ENCODE peak calls at places on chromosome 20, in six cellular contexts. N is right lobe of liver, X is cardiac fibroblast, O is thoracic aorta, D is OCI-LY7, A is MM.1S. G is an unnamed sample.

GRCh38 chr20:34452281-34452982 is 63.8 kb upstream of the DYNLRB1 start:
- DNase-seq in N (no peak), X (no peak), O (no peak), D (no peak), A (no peak), G (no peak)

GRCh38 chr20:57047281-57048026 is 219.0 kb downstream of the BMP7 start:
- DNase-seq in N (no peak), X (no peak), O (no peak), D (peak), A (peak), G (no peak)

GRCh38 chr20:22341508-22341907 is 242.9 kb downstream of the FOXA2 start:
- DNase-seq in N (no peak), X (no peak), O (no peak), D (no peak), A (no peak), G (no peak)

GRCh38 chr20:63441136-63441776 is 31.2 kb downstream of the KCNQ2 start:
- DNase-seq in N (no peak), X (no peak), O (no peak), D (no peak), A (no peak), G (peak)

GRCh38 chr20:5041433-5041832 is 40.1 kb upstream of the SLC23A2 start:
- DNase-seq in N (no peak), X (peak), O (no peak), D (no peak), A (no peak), G (no peak)

GRCh38 chr20:40416274-40416673 is 272.8 kb downstream of the MAFB start:
- DNase-seq in N (no peak), X (no peak), O (no peak), D (no peak), A (no peak), G (no peak)

GRCh38 chr20:24981750-24982149 is 10.8 kb downstream of the APMAP start:
- DNase-seq in N (peak), X (no peak), O (no peak), D (no peak), A (no peak), G (no peak)

GRCh38 chr20:24966317-24967012 is 17.4 kb downstream of the CST7 start:
- DNase-seq in N (no peak), X (no peak), O (no peak), D (no peak), A (no peak), G (no peak)

GRCh38 chr20:18224968-18225568 is 63.3 kb upstream of the ZNF133 start:
- DNase-seq in N (no peak), X (peak), O (peak), D (no peak), A (no peak), G (no peak)

GRCh38 chr20:6576721-6577120 is 190.8 kb upstream of the BMP2 start:
- DNase-seq in N (no peak), X (peak), O (no peak), D (no peak), A (no peak), G (no peak)

GRCh38 chr20:24779886-24780285 is 169.2 kb upstream of the CST7 start:
- DNase-seq in N (peak), X (no peak), O (no peak), D (no peak), A (no peak), G (no peak)

GRCh38 chr20:17365831-17366230 is 139.0 kb downstream of the PCSK2 start:
- DNase-seq in N (no peak), X (no peak), O (no peak), D (no peak), A (no peak), G (no peak)

GRCh38 chr20:36745234-36745926 is 510 bp downstream of the NDRG3 start:
- DNase-seq in N (peak), X (no peak), O (no peak), D (peak), A (peak), G (no peak)

GRCh38 chr20:40251284-40251932 is 437.6 kb downstream of the MAFB start:
- DNase-seq in N (peak), X (peak), O (no peak), D (peak), A (peak), G (peak)

GRCh38 chr20:54212871-54213270 is 5.0 kb downstream of the PFDN4 start:
- DNase-seq in N (no peak), X (no peak), O (no peak), D (no peak), A (no peak), G (no peak)

GRCh38 chr20:50267041-50267865 is 76.6 kb downstream of the CEBPB start:
- DNase-seq in N (no peak), X (peak), O (no peak), D (no peak), A (no peak), G (no peak)

GRCh38 chr20:63273635-63274380 is 1.2 kb downstream of the ARFGAP1 start:
- DNase-seq in N (no peak), X (peak), O (no peak), D (no peak), A (no peak), G (no peak)

GRCh38 chr20:4020256-4020655 is 4.9 kb upstream of the RNF24 start:
- DNase-seq in N (no peak), X (no peak), O (no peak), D (no peak), A (no peak), G (no peak)

GRCh38 chr20:49567421-49568256 is at the start of gene PTGIS:
- DNase-seq in N (peak), X (peak), O (no peak), D (no peak), A (no peak), G (no peak)

GRCh38 chr20:41141153-41141815 is 3.9 kb downstream of the PLCG1 start:
- DNase-seq in N (no peak), X (peak), O (no peak), D (peak), A (no peak), G (no peak)

GRCh38 chr20:58023346-58023745 is 205.1 kb downstream of the ANKRD60 start:
- DNase-seq in N (peak), X (no peak), O (no peak), D (no peak), A (no peak), G (no peak)

GRCh38 chr20:3239867-3240775 is 1.1 kb upstream of the SLC4A11 start:
- DNase-seq in N (no peak), X (no peak), O (no peak), D (no peak), A (no peak), G (peak)

GRCh38 chr20:49901588-49901987 is 13.7 kb downstream of the SPATA2 start:
- DNase-seq in N (no peak), X (no peak), O (no peak), D (no peak), A (no peak), G (no peak)

GRCh38 chr20:14477125-14477524 is 139.7 kb upstream of the FLRT3 start:
- DNase-seq in N (no peak), X (peak), O (no peak), D (no peak), A (no peak), G (no peak)

GRCh38 chr20:2398453-2398852 is 17.8 kb downstream of the TGM6 start:
- DNase-seq in N (no peak), X (no peak), O (no peak), D (no peak), A (no peak), G (no peak)

GRCh38 chr20:3296256-3297095 is 57.5 kb upstream of the SLC4A11 start:
- DNase-seq in N (no peak), X (no peak), O (no peak), D (no peak), A (no peak), G (no peak)

GRCh38 chr20:19522080-19522801 is 235.8 kb upstream of the RIN2 start:
- DNase-seq in N (no peak), X (no peak), O (no peak), D (no peak), A (no peak), G (no peak)

GRCh38 chr20:62405108-62405980 is 1.7 kb downstream of the CABLES2 start:
- DNase-seq in N (no peak), X (peak), O (no peak), D (no peak), A (no peak), G (no peak)

GRCh38 chr20:62158541-62158940 is 15.0 kb downstream of the SS18L1 start:
- DNase-seq in N (no peak), X (no peak), O (no peak), D (no peak), A (no peak), G (no peak)

GRCh38 chr20:16434087-16434664 is 139.1 kb downstream of the KIF16B start:
- DNase-seq in N (no peak), X (peak), O (no peak), D (peak), A (peak), G (peak)

GRCh38 chr20:41078329-41078728 is 49.7 kb downstream of the TOP1 start:
- DNase-seq in N (no peak), X (peak), O (no peak), D (peak), A (peak), G (peak)

GRCh38 chr20:33291830-33292355 is 8.9 kb downstream of the BPIFB1 start:
- DNase-seq in N (no peak), X (peak), O (no peak), D (peak), A (peak), G (peak)

GRCh38 chr20:57263127-57263609 is 3.3 kb downstream of the BMP7 start:
- DNase-seq in N (no peak), X (no peak), O (no peak), D (no peak), A (no peak), G (no peak)

GRCh38 chr20:53016534-53017042 is 44.4 kb downstream of the TSHZ2 start:
- DNase-seq in N (no peak), X (no peak), O (no peak), D (no peak), A (no peak), G (no peak)

GRCh38 chr20:44219791-44220190 is 9.2 kb upstream of the OSER1 start:
- DNase-seq in N (no peak), X (no peak), O (no peak), D (no peak), A (no peak), G (no peak)

GRCh38 chr20:59779656-59780380 is 153.6 kb downstream of the SYCP2 start:
- DNase-seq in N (no peak), X (no peak), O (no peak), D (no peak), A (no peak), G (no peak)

GRCh38 chr20:39563406-39563805 is 601.3 kb downstream of the DHX35 start:
- DNase-seq in N (no peak), X (no peak), O (no peak), D (no peak), A (no peak), G (peak)

GRCh38 chr20:23047738-23048214 is 1.7 kb downstream of the THBD start:
- DNase-seq in N (no peak), X (peak), O (no peak), D (no peak), A (no peak), G (no peak)

GRCh38 chr20:51678041-51678697 is 90.0 kb downstream of the ATP9A start:
- DNase-seq in N (no peak), X (peak), O (no peak), D (no peak), A (no peak), G (no peak)
- TF ChIP-seq CTCF in N (no peak), X (no peak), O (no peak), D (no peak), A (no peak), G (no peak)

GRCh38 chr20:32238483-32239425 is 31.1 kb downstream of the POFUT1 start:
- DNase-seq in N (no peak), X (no peak), O (no peak), D (no peak), A (no peak), G (no peak)

GRCh38 chr20:32236819-32237218 is 29.1 kb downstream of the POFUT1 start:
- DNase-seq in N (no peak), X (no peak), O (no peak), D (no peak), A (no peak), G (no peak)

GRCh38 chr20:32241807-32242206 is 34.1 kb downstream of the POFUT1 start:
- DNase-seq in N (no peak), X (no peak), O (no peak), D (no peak), A (no peak), G (no peak)

GRCh38 chr20:32237419-32237818 is 29.7 kb downstream of the POFUT1 start:
- DNase-seq in N (no peak), X (no peak), O (no peak), D (no peak), A (no peak), G (no peak)

GRCh38 chr20:32240220-32240619 is 32.5 kb downstream of the POFUT1 start:
- DNase-seq in N (no peak), X (no peak), O (no peak), D (no peak), A (no peak), G (no peak)
- TF ChIP-seq CTCF in N (no peak), X (no peak), O (no peak), D (peak), A (no peak), G (no peak)

DNA sequence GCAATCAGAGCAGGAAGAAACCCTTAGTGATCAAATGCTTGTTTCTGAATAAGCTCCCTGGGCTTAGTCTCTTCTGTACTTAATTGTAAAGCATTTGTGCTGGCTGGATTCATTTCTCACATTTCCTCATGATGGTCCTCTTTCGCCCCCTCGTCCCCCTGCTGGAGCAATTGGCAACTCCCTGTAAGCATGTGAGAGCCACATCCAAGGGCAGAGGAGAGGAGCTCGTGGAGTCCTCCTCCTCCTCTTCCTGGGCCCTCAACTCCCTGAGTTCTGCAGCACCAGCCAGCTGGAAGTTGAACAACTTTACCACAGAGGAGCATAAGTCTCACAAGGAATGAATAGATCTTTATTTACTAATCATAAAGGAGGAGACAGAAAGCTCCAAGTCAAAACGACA is 12.6 kb downstream of the ANKEF1 start:
- DNase-seq in N (no peak), X (peak), O (no peak), D (no peak), A (no peak), G (no peak)
- TF ChIP-seq CTCF in N (no peak), X (peak), O (no peak), D (peak), A (no peak), G (no peak)

GRCh38 chr20:45374101-45374467 is 4.0 kb downstream of the TP53TG5 start:
- DNase-seq in N (no peak), X (no peak), O (no peak), D (no peak), A (no peak), G (no peak)
- TF ChIP-seq CTCF in N (no peak), X (no peak), O (no peak), D (peak), A (no peak), G (no peak)

GRCh38 chr20:37992802-37993538 is 40.3 kb downstream of the TTI1 start:
- DNase-seq in N (no peak), X (peak), O (no peak), D (peak), A (peak), G (peak)

GRCh38 chr20:37989601-37990001 is 43.7 kb downstream of the TTI1 start:
- DNase-seq in N (no peak), X (no peak), O (no peak), D (no peak), A (no peak), G (no peak)

GRCh38 chr20:37990571-37991151 is 42.6 kb downstream of the TTI1 start:
- DNase-seq in N (peak), X (peak), O (no peak), D (peak), A (peak), G (peak)

GRCh38 chr20:37994512-37994911 is 38.7 kb downstream of the TTI1 start:
- DNase-seq in N (no peak), X (peak), O (no peak), D (no peak), A (no peak), G (no peak)

DNA sequence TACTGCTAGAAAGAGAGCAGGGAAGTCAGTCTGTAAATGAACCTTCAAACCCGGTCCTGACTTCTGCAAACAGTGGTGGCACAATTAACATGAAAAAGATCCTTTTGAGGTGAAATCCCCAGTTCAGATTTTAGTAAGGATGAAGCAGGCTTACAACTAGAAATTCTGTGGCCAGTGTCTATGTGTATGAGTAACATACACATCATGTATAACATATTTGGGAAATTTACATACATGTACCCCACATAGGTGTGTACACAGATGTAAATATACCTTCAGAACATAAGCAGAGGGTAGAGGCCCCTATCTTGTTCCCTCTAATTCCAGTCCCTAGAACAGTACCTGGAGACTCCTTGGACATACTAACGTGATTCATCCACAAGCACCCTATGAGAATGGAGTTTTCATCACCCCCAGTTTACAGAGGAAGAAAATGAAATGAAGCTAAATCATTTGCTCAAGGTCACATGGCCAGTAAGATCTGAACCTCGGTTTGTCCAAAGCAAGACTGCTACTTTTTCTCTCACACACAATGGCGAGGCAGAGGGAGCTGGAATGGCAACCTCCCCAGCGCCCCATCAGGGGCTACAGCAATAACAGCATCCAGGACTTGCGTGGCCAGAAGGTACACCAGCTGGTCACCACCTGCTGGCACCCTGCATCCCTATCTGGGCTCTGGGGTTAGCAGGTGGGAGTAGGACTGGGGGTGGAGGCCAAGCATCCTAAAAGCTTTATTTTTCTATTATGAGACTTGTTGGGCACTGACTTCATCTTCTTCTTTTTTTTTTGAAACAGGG is 41.6 kb downstream of the TTI1 start:
- DNase-seq in N (no peak), X (no peak), O (no peak), D (no peak), A (no peak), G (no peak)
- TF ChIP-seq CTCF in N (no peak), X (no peak), O (no peak), D (no peak), A (no peak), G (no peak)